ENCODE peak calls at places on chromosomes 2 and 18, in six cellular contexts. T is right cardiac atrium; D is foreskin fibroblast; K is fibroblast of the conjunctiva; Z is activated CD8-positive, alpha-beta memory T cell treated with anti-CD3 and anti-CD28 coated beads for 4 hours; J is astrocyte of the spinal cord. U is an unnamed sample.

GRCh38 chr2:218217366-218218309 is 649 bp downstream of the ARPC2 start:
- DNase-seq in T (peak; percentile 71), D (peak; percentile 60), K (no peak), Z (peak; percentile 59), J (no peak), U (no peak)

GRCh38 chr18:34816183-34816582 is 106.1 kb downstream of the DTNA start:
- DNase-seq in T (no peak), D (no peak), K (no peak), Z (no peak), J (no peak), U (no peak)

GRCh38 chr18:54023471-54023870 is 201.0 kb downstream of the MBD2 start:
- DNase-seq in T (no peak), D (peak; percentile 58), K (no peak), Z (no peak), J (peak; percentile 91), U (peak; percentile 60)

GRCh38 chr2:188410504-188411235 is 119.0 kb downstream of the GULP1 start:
- DNase-seq in T (no peak), D (peak; percentile 30), K (no peak), Z (no peak), J (peak; percentile 35), U (no peak)

GRCh38 chr2:29010946-29011649 is 30.0 kb downstream of the TOGARAM2 start:
- DNase-seq in T (no peak), D (no peak), K (no peak), Z (no peak), J (peak; percentile 74), U (peak; percentile 80)

GRCh38 chr2:227482638-227483340 is 10.8 kb downstream of the AGFG1 start:
- DNase-seq in T (no peak), D (peak; percentile 41), K (no peak), Z (no peak), J (no peak), U (no peak)

GRCh38 chr18:48376406-48376805 is 32.8 kb downstream of the ZBTB7C start:
- DNase-seq in T (no peak), D (no peak), K (no peak), Z (no peak), J (no peak), U (no peak)

GRCh38 chr18:48814490-48815181 is 136.1 kb downstream of the SMAD7 start:
- DNase-seq in T (no peak), D (no peak), K (no peak), Z (no peak), J (peak; percentile 23), U (no peak)

GRCh38 chr2:205802069-205802468 is 119.8 kb downstream of the NRP2 start:
- DNase-seq in T (no peak), D (no peak), K (no peak), Z (no peak), J (no peak), U (no peak)

GRCh38 chr18:8858888-8859511 is 153.6 kb downstream of the MTCL1 start:
- DNase-seq in T (no peak), D (peak; percentile 96), K (peak; percentile 95), Z (no peak), J (peak; percentile 93), U (peak; percentile 92)

GRCh38 chr2:114929225-114929624 is 486.8 kb downstream of the DPP10 start:
- DNase-seq in T (no peak), D (no peak), K (no peak), Z (no peak), J (no peak), U (no peak)

GRCh38 chr2:219497495-219498279 is 1.0 kb upstream of the GMPPA start:
- DNase-seq in T (peak; percentile 97), D (peak; percentile 95), K (peak; percentile 60), Z (no peak), J (peak; percentile 75), U (peak; percentile 55)

GRCh38 chr2:30655211-30655610 is 152.0 kb downstream of the CAPN13 start:
- DNase-seq in T (no peak), D (peak; percentile 12), K (no peak), Z (no peak), J (no peak), U (no peak)

GRCh38 chr2:10042301-10043161 is 819 bp upstream of the KLF11 start:
- DNase-seq in T (peak; percentile 91), D (peak; percentile 85), K (peak; percentile 33), Z (peak; percentile 9), J (peak; percentile 44), U (peak; percentile 26)

GRCh38 chr2:62706721-62707516 is 1.4 kb downstream of the EHBP1 start:
- DNase-seq in T (no peak), D (peak; percentile 18), K (no peak), Z (no peak), J (no peak), U (no peak)

GRCh38 chr2:111209045-111209514 is 88.4 kb downstream of the BCL2L11 start:
- DNase-seq in T (no peak), D (peak; percentile 24), K (no peak), Z (no peak), J (peak; percentile 87), U (peak; percentile 55)

GRCh38 chr2:191478754-191479679 is 198.9 kb upstream of the NABP1 start:
- DNase-seq in T (peak; percentile 54), D (peak; percentile 79), K (peak; percentile 28), Z (no peak), J (peak; percentile 58), U (no peak)

GRCh38 chr2:70002241-70002896 is 40.9 kb upstream of the ASPRV1 start:
- DNase-seq in T (no peak), D (no peak), K (no peak), Z (no peak), J (no peak), U (no peak)

GRCh38 chr18:61829108-61829507 is 63.7 kb downstream of the RNF152 start:
- DNase-seq in T (no peak), D (no peak), K (no peak), Z (no peak), J (no peak), U (no peak)

GRCh38 chr2:80242355-80242910 is 62.1 kb downstream of the LRRTM1 start:
- DNase-seq in T (peak; percentile 27), D (no peak), K (no peak), Z (no peak), J (no peak), U (no peak)

GRCh38 chr2:3628800-3629199 is 29.2 kb upstream of the ALLC start:
- DNase-seq in T (no peak), D (no peak), K (no peak), Z (no peak), J (no peak), U (no peak)

GRCh38 chr18:24015897-24016631 is 1.5 kb downstream of the TTC39C start:
- DNase-seq in T (no peak), D (peak; percentile 21), K (no peak), Z (no peak), J (peak; percentile 3), U (no peak)

GRCh38 chr2:85430780-85431601 is 12.5 kb downstream of the SH2D6 start:
- DNase-seq in T (no peak), D (peak; percentile 42), K (no peak), Z (no peak), J (no peak), U (no peak)

GRCh38 chr2:15579641-15580040 is 12.0 kb upstream of the DDX1 start:
- DNase-seq in T (no peak), D (peak; percentile 7), K (no peak), Z (no peak), J (no peak), U (no peak)

GRCh38 chr18:31077883-31078282 is 24.3 kb downstream of the DSC2 start:
- DNase-seq in T (no peak), D (no peak), K (no peak), Z (no peak), J (no peak), U (no peak)

GRCh38 chr2:231708773-231709635 is 679 bp downstream of the PTMA start:
- DNase-seq in T (peak; percentile 57), D (peak; percentile 69), K (no peak), Z (no peak), J (peak; percentile 35), U (no peak)

GRCh38 chr2:174027956-174028355 is 62.8 kb upstream of the SP3 start:
- DNase-seq in T (no peak), D (peak; percentile 35), K (no peak), Z (no peak), J (no peak), U (no peak)

GRCh38 chr2:127057371-127058245 is 49.3 kb downstream of the BIN1 start:
- DNase-seq in T (no peak), D (no peak), K (no peak), Z (no peak), J (no peak), U (no peak)

GRCh38 chr2:68768461-68768860 is 33.9 kb downstream of the ARHGAP25 start:
- DNase-seq in T (no peak), D (no peak), K (no peak), Z (no peak), J (no peak), U (no peak)

GRCh38 chr2:39593439-39594393 is 72.0 kb upstream of the TMEM178A start:
- DNase-seq in T (peak; percentile 31), D (peak; percentile 76), K (peak; percentile 74), Z (no peak), J (peak; percentile 83), U (peak; percentile 44)

GRCh38 chr18:73768043-73768442 is 379.6 kb downstream of the FBXO15 start:
- DNase-seq in T (no peak), D (no peak), K (no peak), Z (no peak), J (no peak), U (no peak)

GRCh38 chr18:8938817-8939216 is 163.7 kb upstream of the NDUFV2 start:
- DNase-seq in T (no peak), D (no peak), K (no peak), Z (no peak), J (no peak), U (peak; percentile 48)

GRCh38 chr2:105754011-105754410 is 9.3 kb downstream of the NCK2 start:
- DNase-seq in T (no peak), D (no peak), K (no peak), Z (no peak), J (no peak), U (no peak)

GRCh38 chr2:7191927-7192326 is 274.7 kb downstream of the RNF144A start:
- DNase-seq in T (no peak), D (peak; percentile 52), K (peak; percentile 79), Z (no peak), J (peak; percentile 94), U (peak; percentile 73)

U was measured in skeletal muscle cell.